ENCODE peak calls at places on chromosome 10, in seven cellular contexts. K is CD4-positive, CD25-positive, alpha-beta regulatory T cell; A is right cardiac atrium; W is SK-N-SH treated with all-trans-retinoic acid at 6 μM for 48 hours; B is Panc1; C is natural killer cell treated with Interleukin-12 subunit alpha and Interleukin-12 subunit beta and Interleukin-15 and Interleukin-18, amount 100 ng/mL, for 72 hours; E is Right ventricle myocardium superior. R is an unnamed sample.

GRCh38 chr10:110632591-110633215 is 11.4 kb upstream of the RBM20 start:
- ATAC-seq in E (no peak), B (no peak), C (no peak), K (no peak), A (no peak), W (peak; percentile 65), R (no peak)

GRCh38 chr10:102661614-102662133 is 17.4 kb downstream of the TRIM8 start:
- ATAC-seq in B (peak; percentile 19), A (peak; percentile 1), C (peak; percentile 65), K (peak; percentile 12), W (peak; percentile 15), E (peak; percentile 6), R (peak; percentile 64)

GRCh38 chr10:114276066-114276465 is 37.0 kb downstream of the VWA2 start:
- ATAC-seq in B (no peak), A (no peak), W (no peak), K (no peak), C (no peak), E (no peak), R (no peak)

GRCh38 chr10:26407406-26407969 is 30.7 kb upstream of the APBB1IP start:
- ATAC-seq in W (no peak), E (no peak), K (no peak), B (no peak), A (no peak), C (no peak), R (no peak)

GRCh38 chr10:105679781-105680180 is 1038.7 kb downstream of the SORCS3 start:
- ATAC-seq in B (no peak), C (no peak), K (no peak), A (no peak), E (no peak), W (no peak), R (no peak)

GRCh38 chr10:124524991-124525653 is 63.5 kb downstream of the LHPP start:
- ATAC-seq in A (peak; percentile 77), K (no peak), E (peak; percentile 81), W (peak; percentile 18), B (no peak), C (no peak), R (no peak)

GRCh38 chr10:588246-589165 is 101.0 kb downstream of the DIP2C start:
- ATAC-seq in W (peak; percentile 44), C (no peak), K (no peak), A (peak; percentile 60), E (peak; percentile 74), B (peak; percentile 63), R (no peak)

GRCh38 chr10:100509241-100509640 is 10.4 kb downstream of the SEC31B start:
- ATAC-seq in E (no peak), W (no peak), A (no peak), C (peak; percentile 75), B (no peak), K (peak; percentile 44), R (peak; percentile 53)

GRCh38 chr10:98344589-98345038 is 70.4 kb downstream of the PYROXD2 start:
- ATAC-seq in B (no peak), W (no peak), E (peak; percentile 67), A (peak; percentile 88), C (no peak), K (no peak), R (no peak)

GRCh38 chr10:74903491-74903890 is 77.1 kb downstream of the KAT6B start:
- ATAC-seq in K (no peak), C (no peak), A (no peak), E (no peak), B (no peak), W (no peak), R (no peak)

GRCh38 chr10:107409517-107409916 is 245.0 kb upstream of the SORCS1 start:
- ATAC-seq in K (no peak), A (peak; percentile 48), B (no peak), E (no peak), C (no peak), W (peak; percentile 62), R (no peak)

GRCh38 chr10:62492012-62492869 is 118.1 kb downstream of the ZNF365 start:
- ATAC-seq in C (peak; percentile 68), K (no peak), W (peak; percentile 61), B (peak; percentile 76), E (peak; percentile 77), A (peak; percentile 59), R (no peak)

GRCh38 chr10:126133906-126134703 is 237.7 kb downstream of the FANK1 start:
- ATAC-seq in B (peak; percentile 83), W (no peak), A (no peak), C (no peak), E (peak; percentile 61), K (no peak), R (no peak)

GRCh38 chr10:22363305-22363704 is 18.0 kb downstream of the SPAG6 start:
- ATAC-seq in E (no peak), C (no peak), B (no peak), W (no peak), A (no peak), K (no peak), R (peak; percentile 56)

GRCh38 chr10:45557275-45557905 is 115.2 kb downstream of the ZFAND4 start:
- ATAC-seq in A (peak; percentile 43), C (peak; percentile 83), W (no peak), B (no peak), K (peak; percentile 59), E (peak; percentile 29), R (peak; percentile 75)

GRCh38 chr10:16341637-16342036 is 95.2 kb upstream of the PTER start:
- ATAC-seq in K (no peak), C (no peak), A (no peak), E (no peak), W (no peak), B (no peak), R (no peak)

GRCh38 chr10:3485287-3485686 is 299.7 kb downstream of the KLF6 start:
- ATAC-seq in K (peak; percentile 49), A (no peak), B (no peak), C (no peak), E (peak; percentile 28), W (no peak), R (no peak)

GRCh38 chr10:72087392-72087968 is 871 bp downstream of the SPOCK2 start:
- ATAC-seq in E (peak; percentile 45), B (no peak), W (no peak), A (peak; percentile 16), K (peak; percentile 38), C (peak; percentile 37), R (peak; percentile 40)

GRCh38 chr10:78505657-78506056 is 472.0 kb downstream of the RPS24 start:
- ATAC-seq in E (no peak), B (no peak), W (no peak), A (no peak), K (no peak), C (no peak), R (peak; percentile 90)

GRCh38 chr10:110494532-110494931 is 3.2 kb upstream of the DUSP5 start:
- ATAC-seq in W (no peak), B (no peak), A (no peak), E (no peak), K (no peak), C (no peak), R (no peak)

GRCh38 chr10:50432610-50433009 is 181.3 kb upstream of the ASAH2 start:
- ATAC-seq in B (no peak), W (no peak), K (no peak), C (peak; percentile 44), A (no peak), E (no peak), R (peak; percentile 80)

GRCh38 chr10:122173337-122173736 is 97.8 kb upstream of the BTBD16 start:
- ATAC-seq in K (no peak), E (peak; percentile 80), B (no peak), W (no peak), A (peak; percentile 83), C (peak; percentile 6), R (no peak)

GRCh38 chr10:46079831-46080585 is 33.9 kb upstream of the MSMB start:
- ATAC-seq in K (no peak), C (no peak), W (no peak), E (no peak), B (no peak), A (no peak), R (no peak)

GRCh38 chr10:109306698-109307097 is 616.6 kb downstream of the XPNPEP1 start:
- ATAC-seq in C (no peak), B (no peak), E (no peak), K (no peak), A (no peak), W (no peak), R (no peak)

R was measured in activated T-helper 17 cell treated with anti-CD3 and anti-CD28 coated beads, Interleukin-2, amount 50 U/mL, for 72 hours.